ENCODE peak calls at places on chromosomes 11 and 22, in five cellular contexts. J, U, T, E and I are unnamed samples.

GRCh38 chr11:64305691-64306562 is 603 bp downstream of the ESRRA start:
- DNase-seq in J (peak; percentile 70), U (peak; percentile 55), T (peak; percentile 65), E (no peak), I (peak; percentile 72)

GRCh38 chr22:37860796-37861421 is 11.7 kb downstream of the EIF3L start:
- DNase-seq in J (no peak), U (no peak), T (no peak), E (no peak), I (no peak)

GRCh38 chr11:121293276-121293569 is 652 bp downstream of the SC5D start:
- DNase-seq in J (no peak), U (no peak), T (no peak), E (no peak), I (no peak)

GRCh38 chr11:77406396-77406795 is 67.5 kb downstream of the PAK1 start:
- DNase-seq in J (no peak), U (no peak), T (no peak), E (peak; percentile 61), I (no peak)

GRCh38 chr22:34427436-34427835 is 507.2 kb upstream of the LARGE1 start:
- DNase-seq in J (no peak), U (no peak), T (no peak), E (no peak), I (no peak)

GRCh38 chr11:3051435-3052108 is 5.7 kb downstream of the CARS1 start:
- DNase-seq in J (no peak), U (no peak), T (no peak), E (no peak), I (no peak)

GRCh38 chr11:11320820-11321219 is 32.2 kb downstream of the CSNK2A3 start:
- DNase-seq in J (no peak), U (no peak), T (no peak), E (no peak), I (no peak)

GRCh38 chr11:11901917-11902316 is 60.1 kb downstream of the USP47 start:
- DNase-seq in J (no peak), U (no peak), T (no peak), E (no peak), I (no peak)

GRCh38 chr11:39236916-39237315 is 2222.5 kb downstream of the LRRC4C start:
- DNase-seq in J (no peak), U (peak; percentile 0), T (no peak), E (no peak), I (no peak)

GRCh38 chr22:37089451-37089850 is 20.1 kb downstream of the TMPRSS6 start:
- DNase-seq in J (no peak), U (no peak), T (no peak), E (no peak), I (no peak)

GRCh38 chr11:38019072-38019775 is 1421.2 kb upstream of the RAG2 start:
- DNase-seq in J (peak; percentile 56), U (peak; percentile 57), T (no peak), E (no peak), I (no peak)

GRCh38 chr11:43578346-43579170 is 102.0 kb upstream of the HSD17B12 start:
- DNase-seq in J (peak; percentile 44), U (no peak), T (no peak), E (no peak), I (no peak)

GRCh38 chr11:28463826-28464225 is 355.6 kb downstream of the METTL15 start:
- DNase-seq in J (peak; percentile 35), U (no peak), T (no peak), E (no peak), I (no peak)

GRCh38 chr11:120601566-120601965 is 90.0 kb downstream of the GRIK4 start:
- DNase-seq in J (peak; percentile 48), U (peak; percentile 17), T (no peak), E (no peak), I (no peak)

GRCh38 chr11:10294289-10294953 is 402 bp upstream of the SBF2 start:
- DNase-seq in J (peak; percentile 64), U (peak; percentile 58), T (no peak), E (no peak), I (no peak)

GRCh38 chr11:77471520-77472234 is 2.2 kb downstream of the PAK1 start:
- DNase-seq in J (no peak), U (no peak), T (no peak), E (peak; percentile 4), I (no peak)

GRCh38 chr22:44828193-44828592 is 75.8 kb downstream of the ARHGAP8 start:
- DNase-seq in J (no peak), U (no peak), T (no peak), E (no peak), I (no peak)

GRCh38 chr11:119375629-119376196 is 5.8 kb downstream of the USP2 start:
- DNase-seq in J (no peak), U (no peak), T (no peak), E (no peak), I (no peak)

GRCh38 chr11:25211635-25212251 is 714.9 kb downstream of the LUZP2 start:
- DNase-seq in J (peak; percentile 8), U (no peak), T (no peak), E (no peak), I (no peak)

GRCh38 chr11:118078972-118079411 is 2.1 kb downstream of the TMPRSS4 start:
- DNase-seq in J (no peak), U (no peak), T (no peak), E (no peak), I (no peak)

GRCh38 chr11:206002-206384 is 1.2 kb downstream of the BET1L start:
- DNase-seq in J (no peak), U (no peak), T (no peak), E (no peak), I (no peak)